ENCODE peak calls at places on chromosome 13, in five cellular contexts. One of them, this sample, is unnamed.

GRCh38 chr13:49395416-49396277 is 48.2 kb downstream of the CAB39L start:
- DNase-seq in nephron progenitor cell: no peak
- DNase-seq in effector memory CD4-positive, alpha-beta T cell: no peak
- DNase-seq in activated CD4-positive, CD25-positive, alpha-beta regulatory T cell treated with anti-CD3 and anti-CD28 coated beads, Interleukin-2, amount 50 U/mL, for 72 hours: no peak
- DNase-seq in trophoblast cell: no peak
- DNase-seq in this sample: no peak

GRCh38 chr13:80341771-80342271 is 895 bp upstream of the SPRY2 start:
- DNase-seq in effector memory CD4-positive, alpha-beta T cell: no peak
- DNase-seq in nephron progenitor cell: peak; percentile 56
- DNase-seq in activated CD4-positive, CD25-positive, alpha-beta regulatory T cell treated with anti-CD3 and anti-CD28 coated beads, Interleukin-2, amount 50 U/mL, for 72 hours: no peak
- DNase-seq in trophoblast cell: peak; percentile 21
- DNase-seq in this sample: no peak

GRCh38 chr13:114056205-114057013 is 76.0 kb downstream of the RASA3 start:
- DNase-seq in trophoblast cell: no peak
- DNase-seq in nephron progenitor cell: no peak
- DNase-seq in effector memory CD4-positive, alpha-beta T cell: no peak
- DNase-seq in activated CD4-positive, CD25-positive, alpha-beta regulatory T cell treated with anti-CD3 and anti-CD28 coated beads, Interleukin-2, amount 50 U/mL, for 72 hours: no peak
- DNase-seq in this sample: no peak

GRCh38 chr13:73891805-73892204 is 242.4 kb downstream of the KLF12 start:
- DNase-seq in trophoblast cell: no peak
- DNase-seq in activated CD4-positive, CD25-positive, alpha-beta regulatory T cell treated with anti-CD3 and anti-CD28 coated beads, Interleukin-2, amount 50 U/mL, for 72 hours: no peak
- DNase-seq in nephron progenitor cell: no peak
- DNase-seq in effector memory CD4-positive, alpha-beta T cell: no peak
- DNase-seq in this sample: no peak

GRCh38 chr13:37701972-37702371 is 103.4 kb upstream of the POSTN start:
- DNase-seq in effector memory CD4-positive, alpha-beta T cell: no peak
- DNase-seq in activated CD4-positive, CD25-positive, alpha-beta regulatory T cell treated with anti-CD3 and anti-CD28 coated beads, Interleukin-2, amount 50 U/mL, for 72 hours: no peak
- DNase-seq in trophoblast cell: peak; percentile 91
- DNase-seq in nephron progenitor cell: no peak
- DNase-seq in this sample: no peak

GRCh38 chr13:47990920-47991466 is 10.1 kb downstream of the SUCLA2 start:
- DNase-seq in trophoblast cell: no peak
- DNase-seq in activated CD4-positive, CD25-positive, alpha-beta regulatory T cell treated with anti-CD3 and anti-CD28 coated beads, Interleukin-2, amount 50 U/mL, for 72 hours: no peak
- DNase-seq in nephron progenitor cell: no peak
- DNase-seq in effector memory CD4-positive, alpha-beta T cell: no peak
- DNase-seq in this sample: no peak

GRCh38 chr13:45207319-45207718 is 6.5 kb upstream of the KCTD4 start:
- DNase-seq in nephron progenitor cell: no peak
- DNase-seq in effector memory CD4-positive, alpha-beta T cell: no peak
- DNase-seq in activated CD4-positive, CD25-positive, alpha-beta regulatory T cell treated with anti-CD3 and anti-CD28 coated beads, Interleukin-2, amount 50 U/mL, for 72 hours: no peak
- DNase-seq in trophoblast cell: no peak
- DNase-seq in this sample: no peak

GRCh38 chr13:71867101-71867814 is at the start of gene DACH1:
- DNase-seq in effector memory CD4-positive, alpha-beta T cell: no peak
- DNase-seq in activated CD4-positive, CD25-positive, alpha-beta regulatory T cell treated with anti-CD3 and anti-CD28 coated beads, Interleukin-2, amount 50 U/mL, for 72 hours: no peak
- DNase-seq in nephron progenitor cell: peak; percentile 70
- DNase-seq in trophoblast cell: peak; percentile 25
- DNase-seq in this sample: no peak

GRCh38 chr13:108212901-108213300 is 2.4 kb downstream of the LIG4 start:
- DNase-seq in nephron progenitor cell: no peak
- DNase-seq in trophoblast cell: no peak
- DNase-seq in effector memory CD4-positive, alpha-beta T cell: no peak
- DNase-seq in activated CD4-positive, CD25-positive, alpha-beta regulatory T cell treated with anti-CD3 and anti-CD28 coated beads, Interleukin-2, amount 50 U/mL, for 72 hours: no peak
- DNase-seq in this sample: no peak

GRCh38 chr13:112351825-112352224 is 24.3 kb upstream of the SPACA7 start:
- DNase-seq in nephron progenitor cell: no peak
- DNase-seq in activated CD4-positive, CD25-positive, alpha-beta regulatory T cell treated with anti-CD3 and anti-CD28 coated beads, Interleukin-2, amount 50 U/mL, for 72 hours: no peak
- DNase-seq in trophoblast cell: no peak
- DNase-seq in effector memory CD4-positive, alpha-beta T cell: no peak
- DNase-seq in this sample: no peak

GRCh38 chr13:97946951-97947588 is 6.4 kb upstream of the IPO5 start:
- DNase-seq in trophoblast cell: peak; percentile 73
- DNase-seq in nephron progenitor cell: no peak
- DNase-seq in effector memory CD4-positive, alpha-beta T cell: no peak
- DNase-seq in activated CD4-positive, CD25-positive, alpha-beta regulatory T cell treated with anti-CD3 and anti-CD28 coated beads, Interleukin-2, amount 50 U/mL, for 72 hours: no peak
- DNase-seq in this sample: no peak

GRCh38 chr13:45332831-45333219 is 8.2 kb downstream of the TPT1 start:
- DNase-seq in nephron progenitor cell: no peak
- DNase-seq in activated CD4-positive, CD25-positive, alpha-beta regulatory T cell treated with anti-CD3 and anti-CD28 coated beads, Interleukin-2, amount 50 U/mL, for 72 hours: no peak
- DNase-seq in trophoblast cell: no peak
- DNase-seq in effector memory CD4-positive, alpha-beta T cell: no peak
- DNase-seq in this sample: no peak

GRCh38 chr13:24724714-24725113 is 39.3 kb upstream of the RNF17 start:
- DNase-seq in trophoblast cell: no peak
- DNase-seq in activated CD4-positive, CD25-positive, alpha-beta regulatory T cell treated with anti-CD3 and anti-CD28 coated beads, Interleukin-2, amount 50 U/mL, for 72 hours: no peak
- DNase-seq in effector memory CD4-positive, alpha-beta T cell: no peak
- DNase-seq in nephron progenitor cell: no peak
- DNase-seq in this sample: no peak

GRCh38 chr13:82356667-82357066 is 1525.6 kb downstream of the SLITRK1 start:
- DNase-seq in nephron progenitor cell: no peak
- DNase-seq in trophoblast cell: no peak
- DNase-seq in activated CD4-positive, CD25-positive, alpha-beta regulatory T cell treated with anti-CD3 and anti-CD28 coated beads, Interleukin-2, amount 50 U/mL, for 72 hours: no peak
- DNase-seq in effector memory CD4-positive, alpha-beta T cell: no peak
- DNase-seq in this sample: no peak

GRCh38 chr13:41049480-41049879 is 11.8 kb upstream of the WBP4 start:
- DNase-seq in nephron progenitor cell: no peak
- DNase-seq in trophoblast cell: no peak
- DNase-seq in activated CD4-positive, CD25-positive, alpha-beta regulatory T cell treated with anti-CD3 and anti-CD28 coated beads, Interleukin-2, amount 50 U/mL, for 72 hours: no peak
- DNase-seq in effector memory CD4-positive, alpha-beta T cell: no peak
- DNase-seq in this sample: no peak

GRCh38 chr13:76723551-76724232 is 162.5 kb downstream of the KCTD12 start:
- DNase-seq in activated CD4-positive, CD25-positive, alpha-beta regulatory T cell treated with anti-CD3 and anti-CD28 coated beads, Interleukin-2, amount 50 U/mL, for 72 hours: no peak
- DNase-seq in trophoblast cell: peak; percentile 62
- DNase-seq in nephron progenitor cell: no peak
- DNase-seq in effector memory CD4-positive, alpha-beta T cell: no peak
- DNase-seq in this sample: no peak

GRCh38 chr13:32021785-32022184 is 9.8 kb upstream of the FRY start:
- DNase-seq in effector memory CD4-positive, alpha-beta T cell: no peak
- DNase-seq in nephron progenitor cell: no peak
- DNase-seq in trophoblast cell: no peak
- DNase-seq in activated CD4-positive, CD25-positive, alpha-beta regulatory T cell treated with anti-CD3 and anti-CD28 coated beads, Interleukin-2, amount 50 U/mL, for 72 hours: no peak
- DNase-seq in this sample: no peak

GRCh38 chr13:112254061-112254818 is 121.9 kb upstream of the SPACA7 start:
- DNase-seq in effector memory CD4-positive, alpha-beta T cell: no peak
- DNase-seq in nephron progenitor cell: no peak
- DNase-seq in activated CD4-positive, CD25-positive, alpha-beta regulatory T cell treated with anti-CD3 and anti-CD28 coated beads, Interleukin-2, amount 50 U/mL, for 72 hours: no peak
- DNase-seq in trophoblast cell: no peak
- DNase-seq in this sample: no peak

GRCh38 chr13:21338156-21338555 is 120.9 kb downstream of the ZDHHC20 start:
- DNase-seq in trophoblast cell: peak; percentile 80
- DNase-seq in effector memory CD4-positive, alpha-beta T cell: no peak
- DNase-seq in activated CD4-positive, CD25-positive, alpha-beta regulatory T cell treated with anti-CD3 and anti-CD28 coated beads, Interleukin-2, amount 50 U/mL, for 72 hours: no peak
- DNase-seq in nephron progenitor cell: no peak
- DNase-seq in this sample: no peak

GRCh38 chr13:52994865-52995264 is 33.7 kb upstream of the OLFM4 start:
- DNase-seq in nephron progenitor cell: no peak
- DNase-seq in activated CD4-positive, CD25-positive, alpha-beta regulatory T cell treated with anti-CD3 and anti-CD28 coated beads, Interleukin-2, amount 50 U/mL, for 72 hours: no peak
- DNase-seq in trophoblast cell: no peak
- DNase-seq in effector memory CD4-positive, alpha-beta T cell: no peak
- DNase-seq in this sample: no peak

GRCh38 chr13:91278888-91279287 is 68.6 kb upstream of the MIR17HG start:
- DNase-seq in nephron progenitor cell: no peak
- DNase-seq in effector memory CD4-positive, alpha-beta T cell: no peak
- DNase-seq in trophoblast cell: no peak
- DNase-seq in activated CD4-positive, CD25-positive, alpha-beta regulatory T cell treated with anti-CD3 and anti-CD28 coated beads, Interleukin-2, amount 50 U/mL, for 72 hours: no peak
- DNase-seq in this sample: no peak

GRCh38 chr13:35954207-35954560 is 177.0 kb downstream of the DCLK1 start:
- DNase-seq in effector memory CD4-positive, alpha-beta T cell: no peak
- DNase-seq in activated CD4-positive, CD25-positive, alpha-beta regulatory T cell treated with anti-CD3 and anti-CD28 coated beads, Interleukin-2, amount 50 U/mL, for 72 hours: no peak
- DNase-seq in trophoblast cell: no peak
- DNase-seq in nephron progenitor cell: no peak
- DNase-seq in this sample: no peak

GRCh38 chr13:53073711-53074110 is 45.1 kb downstream of the OLFM4 start:
- DNase-seq in activated CD4-positive, CD25-positive, alpha-beta regulatory T cell treated with anti-CD3 and anti-CD28 coated beads, Interleukin-2, amount 50 U/mL, for 72 hours: no peak
- DNase-seq in trophoblast cell: no peak
- DNase-seq in effector memory CD4-positive, alpha-beta T cell: no peak
- DNase-seq in nephron progenitor cell: no peak
- DNase-seq in this sample: no peak

GRCh38 chr13:114020750-114021463 is 47.0 kb upstream of the C13orf46 start:
- DNase-seq in nephron progenitor cell: no peak
- DNase-seq in effector memory CD4-positive, alpha-beta T cell: no peak
- DNase-seq in trophoblast cell: no peak
- DNase-seq in activated CD4-positive, CD25-positive, alpha-beta regulatory T cell treated with anti-CD3 and anti-CD28 coated beads, Interleukin-2, amount 50 U/mL, for 72 hours: no peak
- DNase-seq in this sample: no peak

GRCh38 chr13:47332149-47332548 is 435.3 kb upstream of the HTR2A start:
- DNase-seq in trophoblast cell: peak; percentile 1
- DNase-seq in activated CD4-positive, CD25-positive, alpha-beta regulatory T cell treated with anti-CD3 and anti-CD28 coated beads, Interleukin-2, amount 50 U/mL, for 72 hours: no peak
- DNase-seq in nephron progenitor cell: no peak
- DNase-seq in effector memory CD4-positive, alpha-beta T cell: no peak
- DNase-seq in this sample: no peak

GRCh38 chr13:83503424-83503823 is 378.9 kb downstream of the SLITRK1 start:
- DNase-seq in effector memory CD4-positive, alpha-beta T cell: no peak
- DNase-seq in trophoblast cell: no peak
- DNase-seq in nephron progenitor cell: no peak
- DNase-seq in activated CD4-positive, CD25-positive, alpha-beta regulatory T cell treated with anti-CD3 and anti-CD28 coated beads, Interleukin-2, amount 50 U/mL, for 72 hours: no peak
- DNase-seq in this sample: no peak

GRCh38 chr13:93230466-93230865 is 3.9 kb downstream of the GPC6 start:
- DNase-seq in nephron progenitor cell: no peak
- DNase-seq in effector memory CD4-positive, alpha-beta T cell: no peak
- DNase-seq in activated CD4-positive, CD25-positive, alpha-beta regulatory T cell treated with anti-CD3 and anti-CD28 coated beads, Interleukin-2, amount 50 U/mL, for 72 hours: no peak
- DNase-seq in trophoblast cell: no peak
- DNase-seq in this sample: no peak

GRCh38 chr13:110617326-110618072 is 2.2 kb downstream of the NAXD start:
- DNase-seq in trophoblast cell: no peak
- DNase-seq in nephron progenitor cell: no peak
- DNase-seq in activated CD4-positive, CD25-positive, alpha-beta regulatory T cell treated with anti-CD3 and anti-CD28 coated beads, Interleukin-2, amount 50 U/mL, for 72 hours: no peak
- DNase-seq in effector memory CD4-positive, alpha-beta T cell: no peak
- DNase-seq in this sample: no peak

GRCh38 chr13:51731759-51732158 is 72.2 kb downstream of the DHRS12 start:
- DNase-seq in activated CD4-positive, CD25-positive, alpha-beta regulatory T cell treated with anti-CD3 and anti-CD28 coated beads, Interleukin-2, amount 50 U/mL, for 72 hours: no peak
- DNase-seq in trophoblast cell: no peak
- DNase-seq in effector memory CD4-positive, alpha-beta T cell: no peak
- DNase-seq in nephron progenitor cell: no peak
- DNase-seq in this sample: no peak

GRCh38 chr13:44300895-44301638 is 72.6 kb upstream of the SERP2 start:
- DNase-seq in trophoblast cell: peak; percentile 75
- DNase-seq in activated CD4-positive, CD25-positive, alpha-beta regulatory T cell treated with anti-CD3 and anti-CD28 coated beads, Interleukin-2, amount 50 U/mL, for 72 hours: no peak
- DNase-seq in nephron progenitor cell: no peak
- DNase-seq in effector memory CD4-positive, alpha-beta T cell: no peak
- DNase-seq in this sample: no peak

GRCh38 chr13:46184277-46184699 is 2.3 kb upstream of the LCP1 start:
- DNase-seq in activated CD4-positive, CD25-positive, alpha-beta regulatory T cell treated with anti-CD3 and anti-CD28 coated beads, Interleukin-2, amount 50 U/mL, for 72 hours: peak; percentile 70
- DNase-seq in effector memory CD4-positive, alpha-beta T cell: peak; percentile 61
- DNase-seq in nephron progenitor cell: peak; percentile 45
- DNase-seq in trophoblast cell: peak; percentile 58
- DNase-seq in this sample: peak; percentile 70

GRCh38 chr13:46166221-46166584 is 15.8 kb downstream of the LCP1 start:
- DNase-seq in nephron progenitor cell: no peak
- DNase-seq in trophoblast cell: no peak
- DNase-seq in effector memory CD4-positive, alpha-beta T cell: no peak
- DNase-seq in activated CD4-positive, CD25-positive, alpha-beta regulatory T cell treated with anti-CD3 and anti-CD28 coated beads, Interleukin-2, amount 50 U/mL, for 72 hours: no peak
- DNase-seq in this sample: no peak

This sample was measured in activated T-helper 2 cell treated with anti-CD3 and anti-CD28 coated beads, Interferon-gamma antibody, Interleukin-2, Interleukin-4, amounts not matched to agents 10 μg/mL and 5 μg/mL and 100 μg/mL, durations not matched to agents 14 hours and 24 hours and 36 hours.